ENCODE peak calls at places on chromosomes 7 and 10, in ten cellular contexts. W is AG04450, X is PC-3, C is A549, G is IMR-90, I is neural progenitor cell, T is cardiac muscle cell, P is HL-60, B is mammary epithelial cell, J is A673. V is an unnamed sample.

GRCh38 chr7:129951076-129952011 is 1.4 kb downstream of the UBE2H start:
- DNase-seq in C (no peak), J (peak; percentile 15), I (peak; percentile 47), P (no peak), X (peak; percentile 4), W (no peak), B (peak; percentile 33), G (no peak), T (peak; percentile 35), V (peak; percentile 11)

GRCh38 chr7:36667007-36667406 is 57.3 kb downstream of the AOAH start:
- DNase-seq in W (no peak), G (no peak), P (no peak), B (peak; percentile 87), C (no peak), X (no peak), J (no peak), T (no peak), I (no peak), V (no peak)

GRCh38 chr7:29865526-29865925 is 59.2 kb downstream of the WIPF3 start:
- DNase-seq in B (peak; percentile 42), X (peak; percentile 81), J (no peak), G (peak; percentile 63), W (no peak), T (peak; percentile 83), I (no peak), P (no peak), C (peak; percentile 53), V (peak; percentile 88)

GRCh38 chr10:14126697-14127440 is 203.9 kb downstream of the FRMD4A start:
- DNase-seq in G (peak; percentile 67), W (no peak), B (peak; percentile 64), I (no peak), T (no peak), X (peak; percentile 76), C (no peak), P (no peak), J (no peak), V (peak; percentile 12)

GRCh38 chr10:47024399-47025252 is 113.4 kb downstream of the PTPN20 start:
- DNase-seq in I (peak; percentile 82), P (peak; percentile 52), X (peak; percentile 70), W (peak; percentile 6), B (peak; percentile 42), T (peak; percentile 60), C (peak; percentile 69), G (peak; percentile 62), J (peak; percentile 51), V (peak; percentile 43)

GRCh38 chr7:23246540-23246939 is at the start of gene GPNMB:
- DNase-seq in I (no peak), G (peak; percentile 58), P (no peak), X (peak; percentile 25), W (peak; percentile 15), C (no peak), T (peak; percentile 86), J (peak; percentile 18), B (peak; percentile 80), V (peak; percentile 52)

GRCh38 chr10:72637398-72637857 is 11.5 kb upstream of the MICU1 start:
- DNase-seq in W (no peak), T (peak; percentile 77), P (peak; percentile 93), G (peak; percentile 78), I (no peak), B (no peak), C (peak; percentile 88), J (no peak), X (no peak), V (peak; percentile 61)

GRCh38 chr7:120645976-120646375 is 212.0 kb downstream of the TSPAN12 start:
- DNase-seq in P (no peak), I (no peak), J (no peak), W (no peak), T (no peak), X (no peak), G (no peak), B (no peak), C (no peak), V (no peak)

GRCh38 chr10:28254290-28254985 is 48.4 kb downstream of the MPP7 start:
- DNase-seq in C (no peak), X (peak; percentile 79), B (peak; percentile 91), W (peak; percentile 6), P (no peak), J (peak; percentile 37), T (peak; percentile 50), G (peak; percentile 54), I (no peak), V (peak; percentile 77)

DNA sequence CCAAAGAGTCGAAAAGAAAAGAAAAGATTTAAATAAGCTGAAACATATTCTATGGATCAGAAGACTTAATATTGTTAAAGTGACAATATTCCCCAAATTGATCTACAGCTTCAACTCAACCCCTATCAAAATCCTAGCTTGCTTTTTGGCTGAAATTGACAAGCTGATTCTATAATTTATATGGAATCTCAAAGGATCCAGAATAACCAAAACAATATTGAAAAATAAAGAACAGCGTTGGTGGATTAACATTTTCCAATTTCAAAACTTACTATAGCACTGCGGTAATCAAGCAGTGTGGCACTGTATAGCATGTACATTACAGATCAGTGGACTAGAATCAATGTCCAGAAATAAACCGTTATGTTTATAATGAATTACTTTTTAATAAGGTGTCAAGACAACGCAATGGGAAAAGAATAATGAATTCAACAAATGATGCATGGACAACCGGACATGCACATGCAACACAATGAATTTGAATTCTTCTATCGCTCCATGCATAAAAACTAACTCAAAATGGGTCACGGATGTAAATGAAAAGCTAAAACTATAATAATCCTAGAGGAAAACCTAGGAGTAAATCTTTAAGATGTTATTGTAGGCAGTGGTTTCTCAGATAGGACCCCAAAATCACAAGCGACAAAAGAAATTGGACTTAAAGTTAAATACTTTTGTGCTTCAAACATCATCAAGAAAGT is 1.6 kb upstream of the ALOX5 start:
- DNase-seq in C (no peak), G (no peak), X (no peak), W (no peak), I (no peak), P (no peak), J (no peak), B (no peak), T (no peak), V (no peak)
- H3K4me3 ChIP-seq in C (no peak overlapping the region), G (no peak overlapping the region), X (no peak overlapping the region), W (no peak overlapping the region), I (peak overlapping the region; percentile 60), P (no peak overlapping the region), J (no peak overlapping the region), B (no peak overlapping the region), T (no peak overlapping the region), V (no peak overlapping the region)

DNA sequence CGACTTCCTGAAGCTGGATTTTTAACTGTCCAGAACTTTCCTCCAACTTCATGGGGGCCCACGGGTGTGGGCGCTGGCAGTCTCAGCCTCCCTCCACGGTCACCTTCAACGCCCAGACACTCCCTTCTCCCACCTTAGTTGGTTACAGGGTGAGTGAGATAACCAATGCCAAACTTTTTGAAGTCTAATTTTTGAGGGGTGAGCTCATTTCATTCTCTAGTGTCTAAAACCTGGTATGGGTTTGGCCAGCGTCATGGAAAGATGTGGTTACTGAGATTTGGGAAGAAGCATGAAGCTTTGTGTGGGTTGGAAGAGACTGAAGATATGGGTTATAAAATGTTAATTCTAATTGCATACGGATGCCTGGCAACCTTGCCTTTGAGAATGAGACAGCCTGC is 3.3 kb downstream of the FZD1 start:
- DNase-seq in J (peak; percentile 58), W (no peak), X (no peak), C (no peak), G (peak; percentile 75), T (peak; percentile 79), I (no peak), B (peak; percentile 44), P (no peak), V (no peak)
- H3K27ac ChIP-seq in J (peak overlapping the region; percentile 97), W (peak overlapping the region; percentile 31), X (no peak overlapping the region), C (no peak overlapping the region), G (peak overlapping the region; percentile 65), T (no peak overlapping the region), I (no peak overlapping the region), B (no peak overlapping the region), P (no peak overlapping the region), V (no peak overlapping the region)

DNA sequence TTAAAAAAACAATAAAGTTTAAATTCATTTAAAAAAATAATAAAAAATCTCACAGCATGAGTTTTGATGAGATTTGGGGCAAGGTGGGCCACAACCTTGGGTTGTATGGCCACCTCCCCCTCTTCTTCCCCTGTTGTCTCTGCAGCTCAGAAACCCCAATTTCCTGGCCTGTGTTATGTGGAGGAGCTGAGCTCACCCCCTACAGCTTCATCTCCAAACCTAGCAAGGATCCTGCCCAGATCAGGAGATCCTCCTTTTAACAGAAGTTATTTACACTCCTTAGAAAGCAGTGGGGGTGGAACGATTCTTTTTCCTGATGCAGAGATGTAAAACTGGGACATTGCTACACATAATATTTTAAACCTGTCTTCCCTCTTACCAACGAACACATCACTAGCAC is 6.9 kb upstream of the SH2D4B start:
- DNase-seq in I (no peak), W (no peak), T (no peak), G (no peak), B (no peak), P (no peak), X (no peak), J (no peak), C (no peak), V (no peak)
- H3K4me3 ChIP-seq in I (no peak overlapping the region), W (no peak overlapping the region), T (no peak overlapping the region), G (no peak overlapping the region), B (no peak overlapping the region), P (no peak overlapping the region), X (no peak overlapping the region), J (no peak overlapping the region), C (no peak overlapping the region), V (no peak overlapping the region)

GRCh38 chr7:50329775-50330174 is 25.3 kb downstream of the IKZF1 start:
- DNase-seq in T (no peak), P (no peak), W (no peak), B (no peak), C (no peak), G (no peak), X (no peak), I (no peak), J (no peak), V (no peak)
- H3K27ac ChIP-seq in T (no peak overlapping the region), P (peak overlapping the region; percentile 23), W (no peak overlapping the region), B (no peak overlapping the region), C (no peak overlapping the region), G (no peak overlapping the region), X (no peak overlapping the region), I (no peak overlapping the region), J (no peak overlapping the region), V (no peak overlapping the region)

V was measured in brain microvascular endothelial cell.